ENCODE peak calls at places on chromosomes 2 and 18, in ten cellular contexts. One of them, this sample, is unnamed.

GRCh38 chr18:24918257-24918656 is 433.7 kb downstream of the ZNF521 start:
- DNase-seq in fibroblast of lung: no peak
- DNase-seq in dorsolateral prefrontal cortex: no peak
- DNase-seq in psoas muscle: no peak
- DNase-seq in epithelial cell of esophagus: no peak
- DNase-seq in ovary: no peak
- DNase-seq in MM.1S: no peak
- DNase-seq in neural progenitor cell: no peak
- DNase-seq in choroid plexus epithelial cell: no peak
- DNase-seq in AG10803: no peak
- DNase-seq in this sample: no peak

GRCh38 chr2:179622122-179622521 is 239.3 kb downstream of the ZNF385B start:
- DNase-seq in MM.1S: no peak
- DNase-seq in choroid plexus epithelial cell: no peak
- DNase-seq in neural progenitor cell: no peak
- DNase-seq in ovary: no peak
- DNase-seq in dorsolateral prefrontal cortex: no peak
- DNase-seq in fibroblast of lung: no peak
- DNase-seq in epithelial cell of esophagus: no peak
- DNase-seq in AG10803: no peak
- DNase-seq in psoas muscle: no peak
- DNase-seq in this sample: no peak

GRCh38 chr2:61456070-61456745 is 14.7 kb downstream of the USP34 start:
- DNase-seq in epithelial cell of esophagus: no peak
- DNase-seq in dorsolateral prefrontal cortex: no peak
- DNase-seq in psoas muscle: no peak
- DNase-seq in neural progenitor cell: no peak
- DNase-seq in choroid plexus epithelial cell: no peak
- DNase-seq in MM.1S: no peak
- DNase-seq in ovary: no peak
- DNase-seq in AG10803: no peak
- DNase-seq in fibroblast of lung: no peak
- DNase-seq in this sample: no peak

GRCh38 chr2:22894761-22895160 is 490.2 kb upstream of the KLHL29 start:
- DNase-seq in ovary: no peak
- DNase-seq in fibroblast of lung: no peak
- DNase-seq in dorsolateral prefrontal cortex: no peak
- DNase-seq in MM.1S: peak
- DNase-seq in AG10803: no peak
- DNase-seq in epithelial cell of esophagus: no peak
- DNase-seq in neural progenitor cell: peak
- DNase-seq in choroid plexus epithelial cell: no peak
- DNase-seq in psoas muscle: no peak
- DNase-seq in this sample: no peak

GRCh38 chr18:31426021-31426420 is 21.5 kb upstream of the DSG3 start:
- DNase-seq in fibroblast of lung: no peak
- DNase-seq in AG10803: no peak
- DNase-seq in MM.1S: no peak
- DNase-seq in ovary: no peak
- DNase-seq in epithelial cell of esophagus: peak
- DNase-seq in dorsolateral prefrontal cortex: no peak
- DNase-seq in choroid plexus epithelial cell: no peak
- DNase-seq in psoas muscle: no peak
- DNase-seq in neural progenitor cell: no peak
- DNase-seq in this sample: no peak

GRCh38 chr2:234991793-234992192 is 40.0 kb downstream of the SH3BP4 start:
- DNase-seq in choroid plexus epithelial cell: no peak
- DNase-seq in psoas muscle: peak
- DNase-seq in neural progenitor cell: no peak
- DNase-seq in fibroblast of lung: no peak
- DNase-seq in epithelial cell of esophagus: no peak
- DNase-seq in ovary: no peak
- DNase-seq in dorsolateral prefrontal cortex: no peak
- DNase-seq in MM.1S: no peak
- DNase-seq in AG10803: peak
- DNase-seq in this sample: no peak

GRCh38 chr2:44970846-44971450 is 29.4 kb downstream of the SIX3 start:
- DNase-seq in ovary: no peak
- DNase-seq in choroid plexus epithelial cell: no peak
- DNase-seq in MM.1S: no peak
- DNase-seq in fibroblast of lung: peak
- DNase-seq in dorsolateral prefrontal cortex: no peak
- DNase-seq in psoas muscle: no peak
- DNase-seq in neural progenitor cell: no peak
- DNase-seq in epithelial cell of esophagus: no peak
- DNase-seq in AG10803: no peak
- DNase-seq in this sample: no peak

GRCh38 chr18:11391636-11392035 is 217.8 kb upstream of the SLC35G4 start:
- DNase-seq in dorsolateral prefrontal cortex: no peak
- DNase-seq in MM.1S: no peak
- DNase-seq in ovary: no peak
- DNase-seq in epithelial cell of esophagus: no peak
- DNase-seq in neural progenitor cell: no peak
- DNase-seq in fibroblast of lung: no peak
- DNase-seq in AG10803: no peak
- DNase-seq in choroid plexus epithelial cell: no peak
- DNase-seq in psoas muscle: no peak
- DNase-seq in this sample: no peak

DNA sequence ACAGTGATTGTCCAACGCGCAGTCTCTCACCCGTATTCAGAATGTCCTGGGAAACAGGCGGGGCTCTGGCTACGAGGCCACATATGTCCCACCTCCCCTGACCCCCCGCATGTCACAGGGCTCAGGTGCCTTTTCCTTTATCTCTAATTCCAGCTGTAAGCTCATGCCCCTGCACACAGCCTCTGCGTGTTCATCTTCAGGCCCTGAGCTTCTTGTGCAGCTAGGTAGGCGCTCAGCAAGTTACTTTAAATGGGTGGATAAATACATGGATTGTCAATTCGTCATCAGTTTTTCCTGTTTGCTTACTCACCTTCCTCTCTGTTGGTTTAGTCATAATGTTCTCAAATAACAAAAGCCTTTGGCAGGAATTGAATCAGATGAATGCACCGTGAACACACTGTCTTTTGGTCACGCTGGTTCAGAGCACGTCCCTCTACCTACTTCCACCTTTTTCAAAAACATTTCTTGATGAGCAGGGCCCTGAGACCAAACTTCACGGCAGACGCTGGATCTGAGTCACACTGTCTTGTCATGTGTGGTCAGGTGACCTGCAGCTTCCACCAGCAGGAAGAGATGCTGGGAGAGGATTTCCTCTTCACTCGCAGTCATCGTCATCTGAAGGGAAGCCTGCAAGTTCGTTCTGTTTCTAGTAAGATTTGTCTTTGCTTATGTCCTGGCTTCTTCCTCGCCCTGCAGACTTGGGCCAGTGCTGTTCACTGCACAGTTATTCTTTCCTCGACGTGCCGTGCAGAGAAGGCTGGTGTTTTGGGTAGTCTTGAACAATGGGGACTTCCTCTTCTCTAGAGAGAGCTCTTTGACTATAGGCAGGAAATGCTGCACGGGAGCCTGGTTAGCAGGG is 138.1 kb downstream of the PTGR3 start:
- DNase-seq in AG10803: peak
- DNase-seq in dorsolateral prefrontal cortex: no peak
- DNase-seq in MM.1S: no peak
- DNase-seq in fibroblast of lung: peak
- DNase-seq in psoas muscle: no peak
- DNase-seq in neural progenitor cell: no peak
- DNase-seq in choroid plexus epithelial cell: peak
- DNase-seq in ovary: no peak
- DNase-seq in epithelial cell of esophagus: peak
- DNase-seq in this sample: peak
- H3K4me3 ChIP-seq in AG10803: no peak
- H3K4me3 ChIP-seq in dorsolateral prefrontal cortex: peak
- H3K4me3 ChIP-seq in MM.1S: no peak
- H3K4me3 ChIP-seq in fibroblast of lung: no peak
- H3K4me3 ChIP-seq in psoas muscle: peak
- H3K4me3 ChIP-seq in neural progenitor cell: no peak
- H3K4me3 ChIP-seq in choroid plexus epithelial cell: peak
- H3K4me3 ChIP-seq in ovary: no peak
- H3K4me3 ChIP-seq in epithelial cell of esophagus: peak
- H3K4me3 ChIP-seq in this sample: no peak

GRCh38 chr2:50872543-50872942 is 159.4 kb downstream of the NRXN1 start:
- DNase-seq in MM.1S: no peak
- DNase-seq in epithelial cell of esophagus: no peak
- DNase-seq in ovary: no peak
- DNase-seq in neural progenitor cell: peak
- DNase-seq in AG10803: no peak
- DNase-seq in psoas muscle: no peak
- DNase-seq in fibroblast of lung: no peak
- DNase-seq in choroid plexus epithelial cell: no peak
- DNase-seq in dorsolateral prefrontal cortex: no peak
- DNase-seq in this sample: no peak
- TF ChIP-seq CTCF in MM.1S: no peak
- TF ChIP-seq CTCF in epithelial cell of esophagus: peak
- TF ChIP-seq CTCF in ovary: no peak
- TF ChIP-seq CTCF in neural progenitor cell: peak
- TF ChIP-seq CTCF in AG10803: no peak
- TF ChIP-seq CTCF in psoas muscle: no peak
- TF ChIP-seq CTCF in fibroblast of lung: no peak
- TF ChIP-seq CTCF in choroid plexus epithelial cell: peak
- TF ChIP-seq CTCF in dorsolateral prefrontal cortex: no peak
- TF ChIP-seq CTCF in this sample: peak

GRCh38 chr2:201127570-201127969 is 11.6 kb downstream of the CFLAR start:
- DNase-seq in choroid plexus epithelial cell: peak
- DNase-seq in MM.1S: peak
- DNase-seq in neural progenitor cell: no peak
- DNase-seq in fibroblast of lung: peak
- DNase-seq in ovary: no peak
- DNase-seq in epithelial cell of esophagus: peak
- DNase-seq in dorsolateral prefrontal cortex: peak
- DNase-seq in psoas muscle: peak
- DNase-seq in AG10803: peak
- DNase-seq in this sample: peak

GRCh38 chr2:201126308-201127127 is 10.6 kb downstream of the CFLAR start:
- DNase-seq in fibroblast of lung: peak
- DNase-seq in psoas muscle: no peak
- DNase-seq in dorsolateral prefrontal cortex: no peak
- DNase-seq in MM.1S: peak
- DNase-seq in neural progenitor cell: no peak
- DNase-seq in choroid plexus epithelial cell: peak
- DNase-seq in AG10803: peak
- DNase-seq in epithelial cell of esophagus: no peak
- DNase-seq in ovary: no peak
- DNase-seq in this sample: no peak

GRCh38 chr2:201127128-201127521 is 11.2 kb downstream of the CFLAR start:
- DNase-seq in fibroblast of lung: no peak
- DNase-seq in AG10803: no peak
- DNase-seq in dorsolateral prefrontal cortex: no peak
- DNase-seq in neural progenitor cell: no peak
- DNase-seq in MM.1S: peak
- DNase-seq in psoas muscle: no peak
- DNase-seq in ovary: no peak
- DNase-seq in epithelial cell of esophagus: no peak
- DNase-seq in choroid plexus epithelial cell: no peak
- DNase-seq in this sample: no peak

GRCh38 chr2:201130524-201131186 is 14.7 kb downstream of the CFLAR start:
- DNase-seq in ovary: no peak
- DNase-seq in dorsolateral prefrontal cortex: no peak
- DNase-seq in choroid plexus epithelial cell: peak
- DNase-seq in epithelial cell of esophagus: peak
- DNase-seq in AG10803: peak
- DNase-seq in fibroblast of lung: peak
- DNase-seq in neural progenitor cell: no peak
- DNase-seq in MM.1S: no peak
- DNase-seq in psoas muscle: no peak
- DNase-seq in this sample: peak

GRCh38 chr2:201129044-201129505 is 13.1 kb downstream of the CFLAR start:
- DNase-seq in psoas muscle: no peak
- DNase-seq in neural progenitor cell: no peak
- DNase-seq in AG10803: peak
- DNase-seq in ovary: no peak
- DNase-seq in fibroblast of lung: no peak
- DNase-seq in MM.1S: peak
- DNase-seq in choroid plexus epithelial cell: peak
- DNase-seq in epithelial cell of esophagus: peak
- DNase-seq in dorsolateral prefrontal cortex: no peak
- DNase-seq in this sample: peak
- H3K4me3 ChIP-seq in psoas muscle: peak
- H3K4me3 ChIP-seq in neural progenitor cell: no peak
- H3K4me3 ChIP-seq in AG10803: peak
- H3K4me3 ChIP-seq in ovary: no peak
- H3K4me3 ChIP-seq in fibroblast of lung: no peak
- H3K4me3 ChIP-seq in MM.1S: peak
- H3K4me3 ChIP-seq in choroid plexus epithelial cell: no peak
- H3K4me3 ChIP-seq in epithelial cell of esophagus: no peak
- H3K4me3 ChIP-seq in dorsolateral prefrontal cortex: no peak
- H3K4me3 ChIP-seq in this sample: no peak

GRCh38 chr2:151405376-151405775 is 4.3 kb upstream of the RIF1 start:
- DNase-seq in epithelial cell of esophagus: peak
- DNase-seq in dorsolateral prefrontal cortex: no peak
- DNase-seq in fibroblast of lung: no peak
- DNase-seq in ovary: no peak
- DNase-seq in choroid plexus epithelial cell: no peak
- DNase-seq in AG10803: no peak
- DNase-seq in MM.1S: no peak
- DNase-seq in neural progenitor cell: no peak
- DNase-seq in psoas muscle: no peak
- DNase-seq in this sample: no peak

GRCh38 chr2:151408788-151409600 is 708 bp upstream of the RIF1 start:
- DNase-seq in fibroblast of lung: no peak
- DNase-seq in AG10803: no peak
- DNase-seq in psoas muscle: no peak
- DNase-seq in ovary: no peak
- DNase-seq in choroid plexus epithelial cell: no peak
- DNase-seq in epithelial cell of esophagus: no peak
- DNase-seq in MM.1S: no peak
- DNase-seq in neural progenitor cell: no peak
- DNase-seq in dorsolateral prefrontal cortex: peak
- DNase-seq in this sample: no peak

GRCh38 chr2:151407281-151407680 is 2.4 kb upstream of the RIF1 start:
- DNase-seq in choroid plexus epithelial cell: no peak
- DNase-seq in fibroblast of lung: no peak
- DNase-seq in AG10803: no peak
- DNase-seq in psoas muscle: no peak
- DNase-seq in ovary: no peak
- DNase-seq in epithelial cell of esophagus: no peak
- DNase-seq in MM.1S: no peak
- DNase-seq in dorsolateral prefrontal cortex: no peak
- DNase-seq in neural progenitor cell: no peak
- DNase-seq in this sample: no peak

GRCh38 chr2:151410485-151410833 is 757 bp downstream of the RIF1 start:
- DNase-seq in AG10803: no peak
- DNase-seq in MM.1S: peak
- DNase-seq in neural progenitor cell: peak
- DNase-seq in epithelial cell of esophagus: peak
- DNase-seq in psoas muscle: no peak
- DNase-seq in choroid plexus epithelial cell: peak
- DNase-seq in ovary: no peak
- DNase-seq in fibroblast of lung: no peak
- DNase-seq in dorsolateral prefrontal cortex: peak
- DNase-seq in this sample: no peak

DNA sequence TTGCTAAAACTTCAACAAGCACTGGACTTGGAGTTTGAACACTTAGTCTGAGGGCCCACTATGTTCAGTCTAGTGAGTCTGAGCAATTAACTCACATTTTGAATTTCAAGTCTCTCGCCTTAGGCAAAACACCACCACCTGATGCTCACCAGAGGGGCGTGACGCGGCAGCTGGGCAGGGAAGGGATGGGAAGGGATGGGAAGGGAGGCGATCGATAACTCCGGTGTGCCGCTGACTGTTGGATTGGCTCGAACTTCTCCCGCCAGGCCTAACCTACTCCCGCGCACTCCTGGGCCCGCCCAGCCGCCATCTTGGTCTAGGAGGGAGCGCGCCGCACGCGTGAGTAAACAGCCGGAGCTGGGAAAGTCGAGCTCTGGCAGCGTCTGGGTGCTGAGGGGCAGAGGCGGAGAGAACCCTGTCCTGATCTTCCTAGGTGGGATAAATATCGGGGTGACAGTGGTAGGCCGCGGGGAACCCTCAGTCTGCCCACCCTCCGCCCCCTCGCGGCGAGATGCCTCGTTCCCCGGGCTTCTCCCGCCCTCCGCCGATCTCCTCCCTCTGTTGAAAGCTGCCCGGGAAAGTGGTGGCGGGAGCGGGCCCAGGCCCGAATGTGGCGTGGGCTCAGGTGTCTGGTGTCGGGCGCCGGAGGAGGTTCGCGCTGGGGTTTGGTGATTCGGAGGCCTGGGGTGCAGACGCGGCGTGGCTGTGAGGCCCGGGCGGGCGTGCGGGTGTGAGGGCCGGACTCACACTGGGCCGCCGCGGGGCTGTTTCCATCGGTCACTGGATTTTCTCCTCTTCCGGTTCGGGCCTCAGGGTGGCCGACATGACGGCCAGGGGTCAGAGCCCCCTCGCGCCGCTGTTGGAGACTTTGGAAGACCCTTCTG is at the start of gene RIF1:
- DNase-seq in MM.1S: peak
- DNase-seq in AG10803: peak
- DNase-seq in ovary: peak
- DNase-seq in dorsolateral prefrontal cortex: peak
- DNase-seq in neural progenitor cell: peak
- DNase-seq in psoas muscle: peak
- DNase-seq in choroid plexus epithelial cell: peak
- DNase-seq in fibroblast of lung: peak
- DNase-seq in epithelial cell of esophagus: peak
- DNase-seq in this sample: peak
- TF ChIP-seq CTCF in MM.1S: peak
- TF ChIP-seq CTCF in AG10803: peak
- TF ChIP-seq CTCF in ovary: peak
- TF ChIP-seq CTCF in dorsolateral prefrontal cortex: peak
- TF ChIP-seq CTCF in neural progenitor cell: peak
- TF ChIP-seq CTCF in psoas muscle: peak
- TF ChIP-seq CTCF in choroid plexus epithelial cell: peak
- TF ChIP-seq CTCF in fibroblast of lung: peak
- TF ChIP-seq CTCF in epithelial cell of esophagus: peak
- TF ChIP-seq CTCF in this sample: peak

This sample was measured in astrocyte of the cerebellum.